ENCODE peak calls at places on chromosomes 6 and 20, in six cellular contexts. J is stimulated activated CD4-positive, alpha-beta T cell treated with anti-CD3 and anti-CD28 coated beads, Interleukin-2, amount 100 ng/mL, for 48 hours; R is kidney tubule cell; F is stimulated activated CD8-positive, alpha-beta memory T cell treated with anti-CD3 and anti-CD28 coated beads, Interleukin-15, amount 100 ng/mL, for 4 hours; E is activated T-helper 2 cell treated with anti-CD3 and anti-CD28 coated beads, Interferon-gamma antibody, Interleukin-2, Interleukin-4, amounts not matched to agents 10 μg/mL and 5 μg/mL and 100 μg/mL, durations not matched to agents 14 hours and 24 hours and 36 hours; I is fibroblast of mammary gland. H is an unnamed sample.

GRCh38 chr6:35725721-35726438 is 11.0 kb upstream of the ARMC12 start:
- DNase-seq in J (no peak), R (peak), F (no peak), E (no peak), I (peak), H (no peak)

GRCh38 chr6:168355716-168356522 is 36.3 kb upstream of the DACT2 start:
- DNase-seq in J (peak), R (peak), F (no peak), E (no peak), I (peak), H (peak)

GRCh38 chr20:47352332-47353223 is 3.9 kb downstream of the ZMYND8 start:
- DNase-seq in J (no peak), R (peak), F (no peak), E (no peak), I (no peak), H (peak)

GRCh38 chr20:16801919-16802651 is 53.9 kb downstream of the OTOR start:
- DNase-seq in J (peak), R (peak), F (no peak), E (peak), I (peak), H (peak)

GRCh38 chr6:97392735-97393134 is 109.7 kb upstream of the MMS22L start:
- DNase-seq in J (no peak), R (no peak), F (no peak), E (no peak), I (no peak), H (no peak)

GRCh38 chr6:104087765-104088164 is 772.0 kb downstream of the HACE1 start:
- DNase-seq in J (no peak), R (no peak), F (no peak), E (no peak), I (no peak), H (no peak)

GRCh38 chr6:135052939-135053338 is 1.7 kb downstream of the HBS1L start:
- DNase-seq in J (no peak), R (peak), F (no peak), E (no peak), I (peak), H (no peak)

GRCh38 chr6:4920914-4921410 is 82.9 kb downstream of the RPP40 start:
- DNase-seq in J (no peak), R (peak), F (no peak), E (no peak), I (peak), H (no peak)

GRCh38 chr20:32984631-32985354 is 19.4 kb downstream of the SUN5 start:
- DNase-seq in J (no peak), R (no peak), F (no peak), E (no peak), I (no peak), H (no peak)